ENCODE peak calls at places on chromosomes 7 and 10, in six cellular contexts. A, V, K, M, U and D are unnamed samples.

GRCh38 chr10:72173635-72174296 is 42.0 kb upstream of the ANAPC16 start:
- DNase-seq in V (no peak), M (peak), K (no peak), A (peak), U (no peak), D (peak)

GRCh38 chr10:48444266-48444665 is 137.8 kb downstream of the MAPK8 start:
- DNase-seq in V (no peak), A (peak), M (peak), U (peak), K (no peak), D (peak)

GRCh38 chr10:112307631-112308502 is 24.7 kb downstream of the TECTB start:
- DNase-seq in A (peak), V (no peak), M (peak), K (peak), U (peak), D (peak)

GRCh38 chr7:1800876-1801275 is 130.8 kb downstream of the ELFN1 start:
- DNase-seq in V (no peak), K (no peak), M (no peak), A (no peak), U (no peak), D (no peak)

GRCh38 chr10:72088879-72089585 is 681 bp upstream of the SPOCK2 start:
- DNase-seq in A (no peak), M (no peak), K (peak), U (no peak), V (peak), D (no peak)

GRCh38 chr7:14604606-14605005 is 297.9 kb downstream of the DGKB start:
- DNase-seq in V (no peak), U (no peak), M (no peak), K (no peak), A (peak), D (no peak)

GRCh38 chr7:117800406-117800805 is 72.8 kb downstream of the CTTNBP2 start:
- DNase-seq in A (no peak), K (no peak), V (no peak), U (peak), M (peak), D (no peak)

GRCh38 chr10:58697691-58698090 is 185.0 kb downstream of the BICC1 start:
- DNase-seq in A (no peak), V (no peak), K (no peak), U (no peak), M (no peak), D (no peak)

GRCh38 chr10:61903184-61903990 is 1.9 kb downstream of the ARID5B start:
- DNase-seq in M (peak), K (peak), U (peak), A (peak), V (peak), D (peak)

GRCh38 chr7:95209276-95209675 is 115.1 kb downstream of the PON1 start:
- DNase-seq in U (no peak), K (no peak), V (no peak), A (no peak), M (no peak), D (peak)

GRCh38 chr10:95536017-95536416 is 25.2 kb downstream of the SORBS1 start:
- DNase-seq in M (no peak), K (no peak), V (no peak), A (no peak), U (no peak), D (no peak)

GRCh38 chr10:79378383-79378646 is 31.0 kb downstream of the PPIF start:
- DNase-seq in V (no peak), K (no peak), U (no peak), M (no peak), A (no peak), D (no peak)

GRCh38 chr7:119935418-119936025 is 337.5 kb upstream of the KCND2 start:
- DNase-seq in U (peak), A (peak), V (no peak), M (peak), K (no peak), D (peak)

GRCh38 chr7:36372156-36372555 is 17.5 kb upstream of the ANLN start:
- DNase-seq in V (no peak), A (no peak), M (no peak), U (peak), K (no peak), D (no peak)

GRCh38 chr7:121043314-121044234 is 55.1 kb downstream of the CPED1 start:
- DNase-seq in M (no peak), A (no peak), V (no peak), U (no peak), K (no peak), D (no peak)

GRCh38 chr10:15200626-15201025 is 32.1 kb upstream of the NMT2 start:
- DNase-seq in U (no peak), M (peak), K (no peak), V (no peak), A (peak), D (peak)

GRCh38 chr7:27953361-27953760 is 213.4 kb downstream of the TAX1BP1 start:
- DNase-seq in M (no peak), V (no peak), K (no peak), A (peak), U (no peak), D (no peak)

GRCh38 chr7:20827172-20827571 is 40.5 kb upstream of the SP8 start:
- DNase-seq in A (no peak), M (no peak), K (no peak), U (no peak), V (no peak), D (no peak)

GRCh38 chr7:20306499-20306946 is 24.2 kb upstream of the ITGB8 start:
- DNase-seq in U (peak), A (no peak), K (no peak), V (no peak), M (no peak), D (peak)

GRCh38 chr7:116500071-116500853 is 724 bp downstream of the CAV2 start:
- DNase-seq in V (no peak), K (peak), A (peak), M (peak), U (no peak), D (peak)

GRCh38 chr7:158811461-158811860 is 17.8 kb downstream of the ESYT2 start:
- DNase-seq in M (no peak), A (peak), V (peak), K (peak), U (no peak), D (peak)

GRCh38 chr7:815284-816216 is 16.7 kb upstream of the SUN1 start:
- DNase-seq in U (no peak), M (no peak), A (no peak), V (no peak), K (peak), D (peak)

GRCh38 chr7:159098424-159098786 is 46.3 kb downstream of the VIPR2 start:
- DNase-seq in A (no peak), K (no peak), V (no peak), U (no peak), M (no peak), D (no peak)